ENCODE peak calls at places on chromosome 18, in ten cellular contexts. D is tibial artery, W is bronchial epithelial cell, E is WTC11, V is nephron progenitor cell, O is cardiac fibroblast, N is fibroblast of lung, I is A549, C is epithelial cell of esophagus, U is adrenal gland. F is an unnamed sample.

GRCh38 chr18:59006461-59007067 is 133.1 kb upstream of the SEC11C start:
- DNase-seq in D (no peak), W (no peak), E (no peak), V (no peak), O (peak), N (no peak), I (no peak), C (no peak), U (no peak), F (no peak)

GRCh38 chr18:39571511-39571910 is 2005.9 kb upstream of the CELF4 start:
- DNase-seq in D (no peak), W (peak), E (no peak), V (no peak), O (peak), N (peak), I (peak), C (peak), U (peak), F (no peak)

GRCh38 chr18:79439201-79440023 is 43.7 kb downstream of the NFATC1 start:
- DNase-seq in D (no peak), W (no peak), E (no peak), V (no peak), O (no peak), N (no peak), I (no peak), C (no peak), U (no peak), F (no peak)

GRCh38 chr18:79877163-79878091 is 74.0 kb downstream of the SLC66A2 start:
- DNase-seq in D (peak), W (no peak), E (no peak), V (peak), O (no peak), N (no peak), I (no peak), C (no peak), U (no peak), F (peak)

GRCh38 chr18:63409301-63409700 is 13.0 kb downstream of the VPS4B start:
- DNase-seq in D (no peak), W (peak), E (no peak), V (no peak), O (peak), N (peak), I (no peak), C (peak), U (no peak), F (no peak)

GRCh38 chr18:76005632-76006031 is 489.4 kb downstream of the ZNF516 start:
- DNase-seq in D (no peak), W (no peak), E (no peak), V (no peak), O (no peak), N (no peak), I (no peak), C (no peak), U (no peak), F (no peak)

GRCh38 chr18:53689886-53690285 is 534.6 kb downstream of the MBD2 start:
- DNase-seq in D (no peak), W (no peak), E (no peak), V (no peak), O (no peak), N (no peak), I (no peak), C (no peak), U (no peak), F (no peak)

GRCh38 chr18:76412010-76412817 is 82.8 kb downstream of the ZNF516 start:
- DNase-seq in D (no peak), W (no peak), E (no peak), V (no peak), O (no peak), N (no peak), I (no peak), C (no peak), U (peak), F (no peak)

GRCh38 chr18:78507217-78507616 is 472.4 kb upstream of the SALL3 start:
- DNase-seq in D (no peak), W (no peak), E (no peak), V (no peak), O (no peak), N (no peak), I (no peak), C (no peak), U (no peak), F (peak)

GRCh38 chr18:36427831-36428230 is 130.3 kb downstream of the FHOD3 start:
- DNase-seq in D (no peak), W (no peak), E (no peak), V (no peak), O (no peak), N (no peak), I (no peak), C (no peak), U (no peak), F (no peak)

GRCh38 chr18:24090876-24091275 is 48.0 kb upstream of the CABYR start:
- DNase-seq in D (no peak), W (no peak), E (no peak), V (no peak), O (no peak), N (no peak), I (no peak), C (no peak), U (no peak), F (no peak)

GRCh38 chr18:75131455-75132000 is 77.4 kb downstream of the PTGR3 start:
- DNase-seq in D (peak), W (no peak), E (no peak), V (no peak), O (no peak), N (no peak), I (no peak), C (no peak), U (no peak), F (peak)

GRCh38 chr18:25457636-25458035 is 105.7 kb upstream of the ZNF521 start:
- DNase-seq in D (no peak), W (peak), E (no peak), V (no peak), O (no peak), N (peak), I (no peak), C (peak), U (no peak), F (no peak)

GRCh38 chr18:36692331-36692730 is 136.5 kb downstream of the TPGS2 start:
- DNase-seq in D (no peak), W (no peak), E (no peak), V (no peak), O (peak), N (peak), I (no peak), C (no peak), U (no peak), F (no peak)

GRCh38 chr18:14117611-14118010 is 14.6 kb downstream of the ZNF519 start:
- DNase-seq in D (no peak), W (no peak), E (no peak), V (no peak), O (no peak), N (no peak), I (no peak), C (no peak), U (no peak), F (no peak)

GRCh38 chr18:9604348-9604747 is 10.0 kb downstream of the PPP4R1 start:
- DNase-seq in D (no peak), W (no peak), E (no peak), V (no peak), O (no peak), N (no peak), I (no peak), C (no peak), U (no peak), F (no peak)

GRCh38 chr18:9608728-9609127 is 5.6 kb downstream of the PPP4R1 start:
- DNase-seq in D (no peak), W (peak), E (no peak), V (no peak), O (no peak), N (no peak), I (peak), C (no peak), U (no peak), F (no peak)

GRCh38 chr18:9609190-9609589 is 5.2 kb downstream of the PPP4R1 start:
- DNase-seq in D (no peak), W (peak), E (no peak), V (no peak), O (no peak), N (no peak), I (no peak), C (peak), U (no peak), F (no peak)

GRCh38 chr18:9608298-9608697 is 6.1 kb downstream of the PPP4R1 start:
- DNase-seq in D (no peak), W (peak), E (no peak), V (no peak), O (peak), N (no peak), I (peak), C (no peak), U (no peak), F (no peak)

DNA sequence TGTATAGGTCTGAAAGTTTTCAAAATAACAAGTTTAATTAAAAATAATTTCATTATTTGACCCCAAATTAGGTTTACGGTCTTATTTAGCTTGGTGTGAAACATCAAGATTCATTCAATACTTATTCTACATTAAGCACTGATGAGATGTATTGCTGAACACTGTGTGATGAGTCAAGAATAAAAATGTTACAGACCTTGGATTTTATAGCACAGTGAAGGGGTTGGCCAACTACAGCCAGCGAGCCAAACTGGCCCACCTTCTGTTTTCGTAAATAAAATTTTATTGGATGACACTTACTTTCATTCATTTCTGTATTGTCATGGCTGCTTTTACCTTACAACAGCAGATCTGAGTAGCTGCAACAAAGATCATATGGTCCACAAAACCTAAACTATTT is 8.3 kb downstream of the PPP4R1 start:
- DNase-seq in D (no peak), W (no peak), E (no peak), V (no peak), O (no peak), N (no peak), I (no peak), C (no peak), U (peak), F (no peak)
- TF ChIP-seq CTCF in D (no peak), W (no peak), E (no peak), V (no peak), O (no peak), N (no peak), I (no peak), C (no peak), U (no peak), F (no peak)

DNA sequence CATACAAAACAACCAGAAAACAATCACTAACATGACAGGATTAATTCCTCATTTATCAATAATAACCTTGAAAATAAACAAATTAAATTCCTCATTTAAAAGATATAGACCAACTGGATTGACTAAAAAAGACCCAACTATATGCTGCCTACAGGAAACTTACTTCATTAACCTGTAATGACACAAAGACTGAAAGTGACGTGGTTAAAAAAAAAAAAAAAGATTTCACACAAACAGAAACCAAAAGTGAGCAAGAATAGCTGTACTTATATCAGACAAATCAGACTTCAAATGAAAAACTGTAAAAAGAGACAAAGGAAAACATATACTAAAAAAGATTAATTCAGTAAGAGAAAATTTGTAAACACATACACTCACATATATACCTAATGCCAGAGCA is 201.2 kb downstream of the CCDC178 start:
- DNase-seq in D (no peak), W (no peak), E (no peak), V (no peak), O (no peak), N (no peak), I (no peak), C (no peak), U (no peak), F (no peak)
- TF ChIP-seq CTCF in D (no peak), W (no peak), E (no peak), V (no peak), O (no peak), N (no peak), I (no peak), C (no peak), U (no peak), F (no peak)

GRCh38 chr18:49565656-49566055 is 3.8 kb downstream of the LIPG start:
- DNase-seq in D (no peak), W (no peak), E (no peak), V (no peak), O (peak), N (peak), I (no peak), C (no peak), U (peak), F (no peak)

GRCh38 chr18:49565101-49565500 is 3.2 kb downstream of the LIPG start:
- DNase-seq in D (no peak), W (no peak), E (no peak), V (no peak), O (no peak), N (no peak), I (no peak), C (no peak), U (no peak), F (no peak)

GRCh38 chr18:49563130-49563540 is 1.3 kb downstream of the LIPG start:
- DNase-seq in D (no peak), W (peak), E (no peak), V (no peak), O (peak), N (no peak), I (no peak), C (peak), U (no peak), F (no peak)

GRCh38 chr18:49563701-49564100 is 1.8 kb downstream of the LIPG start:
- DNase-seq in D (no peak), W (no peak), E (no peak), V (no peak), O (no peak), N (no peak), I (no peak), C (no peak), U (no peak), F (no peak)

GRCh38 chr18:49564435-49564834 is 2.6 kb downstream of the LIPG start:
- DNase-seq in D (no peak), W (no peak), E (no peak), V (no peak), O (no peak), N (no peak), I (no peak), C (no peak), U (no peak), F (no peak)
- TF ChIP-seq CTCF in D (no peak), W (no peak), E (no peak), V (no peak), O (no peak), N (no peak), I (no peak), C (no peak), U (no peak), F (no peak)

DNA sequence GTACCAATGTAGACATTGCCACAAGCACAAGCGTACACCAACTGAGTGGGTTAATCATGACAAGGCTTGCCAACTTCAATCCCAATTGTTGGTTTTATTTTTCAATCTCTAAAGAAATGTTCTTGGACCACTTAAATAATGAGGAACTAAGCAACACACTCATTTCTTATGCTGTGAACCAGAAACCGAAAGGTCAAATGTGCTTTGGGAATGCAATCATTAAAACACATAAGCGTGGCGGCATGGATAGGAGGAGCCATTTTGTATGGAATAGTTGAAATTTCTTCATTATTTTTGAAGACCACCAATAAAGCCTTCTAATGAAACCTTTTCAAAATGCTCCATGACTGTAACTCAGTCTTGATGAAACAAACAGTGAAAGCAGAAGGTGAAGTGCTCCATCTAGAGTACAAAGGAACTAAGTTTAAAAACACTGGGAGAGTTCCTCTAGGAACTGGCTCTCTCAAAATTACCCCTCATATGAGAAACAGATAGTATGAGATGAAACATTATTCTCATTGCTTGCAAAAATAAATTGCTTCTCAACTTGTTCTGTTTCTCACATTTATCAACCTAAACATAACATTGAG is 113.2 kb upstream of the CHST9 start:
- DNase-seq in D (no peak), W (peak), E (no peak), V (no peak), O (no peak), N (no peak), I (peak), C (peak), U (no peak), F (no peak)
- TF ChIP-seq CTCF in D (no peak), W (peak), E (no peak), V (peak), O (no peak), N (no peak), I (peak), C (peak), U (peak), F (peak)

DNA sequence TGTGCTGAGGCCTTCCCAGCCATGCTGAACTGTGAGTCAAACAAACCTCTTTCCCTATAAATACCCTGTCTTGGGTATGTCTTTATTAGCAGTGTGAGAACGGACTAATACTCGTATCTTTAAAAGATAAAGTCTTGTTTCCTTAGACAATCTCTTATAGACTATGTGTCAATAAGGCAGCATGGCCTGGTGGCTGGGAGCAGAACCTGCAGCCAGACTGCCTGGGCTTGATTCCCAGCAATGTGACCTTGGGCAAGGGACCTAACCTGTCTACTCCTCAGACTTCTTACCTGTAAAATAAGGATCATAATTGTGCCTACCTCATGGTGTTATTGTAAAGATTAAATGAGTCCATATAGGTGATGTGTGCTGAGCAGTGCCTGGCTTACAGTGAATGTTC is 198.7 kb downstream of the CDH20 start:
- DNase-seq in D (no peak), W (no peak), E (no peak), V (no peak), O (no peak), N (no peak), I (no peak), C (no peak), U (no peak), F (no peak)
- TF ChIP-seq CTCF in D (no peak), W (no peak), E (no peak), V (no peak), O (no peak), N (no peak), I (no peak), C (no peak), U (no peak), F (no peak)

DNA sequence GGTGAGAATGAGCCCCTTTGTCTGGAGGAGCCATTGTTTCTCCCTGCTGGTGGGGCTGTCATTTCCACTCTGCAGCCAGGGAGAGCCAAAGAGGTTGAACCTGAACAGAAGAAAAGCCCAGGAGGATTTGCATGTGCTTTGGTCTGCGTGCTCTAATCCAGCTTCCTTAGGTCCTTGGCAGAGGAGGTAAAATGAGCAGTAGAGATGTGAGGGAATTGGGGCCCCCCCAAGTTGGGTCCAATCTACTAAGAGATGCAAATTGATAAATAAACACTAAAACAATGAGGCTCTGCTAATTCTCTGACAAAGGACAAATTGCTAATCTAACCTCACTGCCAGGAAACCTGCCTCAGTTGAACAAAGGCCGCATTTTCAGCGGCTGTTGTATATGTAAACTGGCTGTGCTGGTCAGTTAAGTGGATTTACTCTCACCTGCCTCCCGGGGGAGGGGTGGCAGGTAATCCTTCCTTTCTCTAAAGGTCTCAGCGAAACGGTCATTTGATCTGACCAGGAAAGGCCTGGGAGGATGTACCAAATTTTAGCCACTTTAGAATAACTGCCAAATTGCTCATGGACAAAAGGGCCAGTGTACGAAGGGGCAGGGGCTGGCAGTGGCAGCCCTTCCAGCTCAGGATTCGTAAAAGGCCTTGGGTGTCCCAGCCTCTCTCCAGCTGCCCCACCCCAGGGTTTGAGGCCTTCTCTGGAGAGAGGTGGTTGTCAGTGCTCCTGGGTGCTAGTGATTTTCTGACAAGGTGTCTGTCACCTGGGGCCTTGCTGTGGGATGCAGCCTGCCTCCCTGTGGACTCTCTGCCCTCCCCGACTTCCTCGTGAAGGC is 193.6 kb downstream of the MIB1 start:
- DNase-seq in D (no peak), W (no peak), E (peak), V (no peak), O (no peak), N (no peak), I (no peak), C (no peak), U (no peak), F (no peak)
- TF ChIP-seq CTCF in D (no peak), W (no peak), E (no peak), V (no peak), O (no peak), N (no peak), I (no peak), C (no peak), U (no peak), F (no peak)

GRCh38 chr18:8426401-8426800 is 182.8 kb upstream of the RAB12 start:
- DNase-seq in D (no peak), W (no peak), E (peak), V (peak), O (no peak), N (no peak), I (peak), C (no peak), U (no peak), F (no peak)
- TF ChIP-seq CTCF in D (no peak), W (peak), E (peak), V (peak), O (peak), N (peak), I (peak), C (no peak), U (no peak), F (peak)

GRCh38 chr18:44899832-44900231 is 219.1 kb downstream of the SETBP1 start:
- DNase-seq in D (no peak), W (no peak), E (no peak), V (no peak), O (no peak), N (no peak), I (no peak), C (no peak), U (no peak), F (no peak)
- TF ChIP-seq CTCF in D (no peak), W (no peak), E (no peak), V (no peak), O (peak), N (no peak), I (no peak), C (peak), U (no peak), F (no peak)

DNA sequence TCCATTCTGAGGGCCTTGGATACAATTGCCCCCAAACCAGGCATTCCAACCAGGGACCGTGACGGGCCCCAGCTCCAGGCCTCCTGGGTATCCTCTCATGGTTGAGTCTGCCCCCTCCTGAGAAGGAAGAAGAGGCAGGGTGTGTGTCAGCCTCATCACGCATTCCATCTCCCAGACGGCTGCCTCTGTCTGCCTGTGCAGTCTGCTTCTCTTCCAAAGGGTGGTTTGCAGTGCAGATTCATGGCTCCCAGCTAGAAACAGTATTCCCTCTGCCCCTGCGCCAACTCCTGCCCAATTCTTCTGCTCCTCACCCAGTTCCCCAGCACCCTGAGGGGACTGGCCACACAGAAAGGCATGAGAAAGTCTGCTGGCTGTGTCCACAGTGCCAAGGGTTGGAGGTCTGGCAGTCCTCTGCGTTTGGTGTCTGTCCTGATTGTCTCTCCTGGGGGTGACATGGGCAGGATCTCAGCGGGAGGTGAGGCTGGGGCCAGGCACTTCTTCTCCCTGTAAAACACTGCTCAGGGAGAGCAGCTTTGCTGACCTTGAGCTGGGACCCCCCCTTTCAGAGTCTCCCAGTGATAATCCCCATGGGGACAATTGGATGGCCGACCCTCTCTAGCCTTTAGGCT is 163.1 kb downstream of the SMAD7 start:
- DNase-seq in D (peak), W (no peak), E (no peak), V (no peak), O (no peak), N (no peak), I (no peak), C (no peak), U (no peak), F (no peak)
- TF ChIP-seq CTCF in D (no peak), W (no peak), E (no peak), V (no peak), O (no peak), N (no peak), I (no peak), C (no peak), U (no peak), F (no peak)

F was measured in osteocyte.